ENCODE peak calls at places on chromosomes 7 and 10, in seven cellular contexts. H is mucosa of gallbladder, T is SJSA1, S is nephron progenitor cell, F is osteocyte, E is GM12865, D is HEK293T. W is an unnamed sample.
A peak's percentile ranks its signal among the peaks of the same experiment; 100 is the strongest.

GRCh38 chr7:84042110-84042539 is 152.5 kb downstream of the SEMA3A start:
- DNase-seq in H (no peak), T (no peak), S (no peak), F (no peak), E (no peak), D (no peak), W (no peak)

GRCh38 chr10:117350905-117351304 is 24.3 kb downstream of the PDZD8 start:
- DNase-seq in H (no peak), T (no peak), S (no peak), F (no peak), E (peak; percentile 44), D (no peak), W (no peak)

GRCh38 chr10:43170491-43170890 is 32.2 kb downstream of the CSGALNACT2 start:
- DNase-seq in H (no peak), T (no peak), S (no peak), F (no peak), E (no peak), D (no peak), W (no peak)

GRCh38 chr7:50335795-50336754 is 31.6 kb downstream of the IKZF1 start:
- DNase-seq in H (no peak), T (no peak), S (no peak), F (no peak), E (peak; percentile 64), D (no peak), W (no peak)

GRCh38 chr10:113764598-113764997 is 13.1 kb downstream of the PLEKHS1 start:
- DNase-seq in H (no peak), T (no peak), S (no peak), F (no peak), E (no peak), D (no peak), W (no peak)

GRCh38 chr7:2399848-2400587 is 3.4 kb upstream of the CHST12 start:
- DNase-seq in H (peak; percentile 79), T (peak; percentile 96), S (no peak), F (no peak), E (peak; percentile 74), D (no peak), W (no peak)

GRCh38 chr10:6382081-6382480 is 179.3 kb downstream of the PFKFB3 start:
- DNase-seq in H (peak; percentile 45), T (no peak), S (no peak), F (peak; percentile 73), E (peak; percentile 70), D (no peak), W (no peak)

GRCh38 chr10:1650542-1651279 is 86.6 kb downstream of the ADARB2 start:
- DNase-seq in H (no peak), T (no peak), S (no peak), F (peak; percentile 81), E (no peak), D (no peak), W (no peak)

GRCh38 chr7:121480058-121480457 is 84.0 kb upstream of the FAM3C start:
- DNase-seq in H (no peak), T (no peak), S (no peak), F (no peak), E (no peak), D (no peak), W (no peak)